ENCODE peak calls at places on chromosomes 16 and 17, in eight cellular contexts. B is Caki2; J is B cell; K is stimulated activated CD8-positive, alpha-beta memory T cell treated with anti-CD3 and anti-CD28 coated beads, Interleukin-4, amount 100 ng/mL, for 24 hours; M is H7; E is NCI-H1105 treated with DMSO at 0.1 percent for 48 hours; W is hepatic stellate cell; I is NCI-H1436. A is an unnamed sample.

GRCh38 chr17:17106716-17107115 is 64.5 kb downstream of the MPRIP start:
- DNase-seq in B (no peak), J (no peak), K (no peak), M (no peak), E (no peak), W (no peak), I (no peak), A (no peak)

GRCh38 chr16:13154799-13155198 is 253.4 kb downstream of the SHISA9 start:
- DNase-seq in B (no peak), J (no peak), K (no peak), M (no peak), E (no peak), W (no peak), I (no peak), A (no peak)

GRCh38 chr16:19463468-19464315 is 46.0 kb downstream of the TMC5 start:
- DNase-seq in B (no peak), J (no peak), K (no peak), M (no peak), E (no peak), W (no peak), I (no peak), A (no peak)

GRCh38 chr16:24135624-24136296 is 120.4 kb upstream of the CACNG3 start:
- DNase-seq in B (no peak), J (no peak), K (no peak), M (no peak), E (no peak), W (no peak), I (no peak), A (peak; percentile 79)

GRCh38 chr16:87363771-87364476 is 19.7 kb downstream of the FBXO31 start:
- DNase-seq in B (no peak), J (no peak), K (no peak), M (peak; percentile 60), E (no peak), W (peak; percentile 61), I (no peak), A (no peak)

GRCh38 chr17:4788807-4789700 is at the start of gene GLTPD2:
- DNase-seq in B (no peak), J (no peak), K (no peak), M (peak; percentile 83), E (peak; percentile 34), W (no peak), I (no peak), A (no peak)

GRCh38 chr17:63826468-63827001 is 696 bp upstream of the PSMC5 start:
- DNase-seq in B (no peak), J (no peak), K (no peak), M (peak; percentile 44), E (no peak), W (peak; percentile 21), I (no peak), A (no peak)

GRCh38 chr17:31416503-31416923 is 25.0 kb downstream of the RAB11FIP4 start:
- DNase-seq in B (no peak), J (no peak), K (no peak), M (no peak), E (no peak), W (no peak), I (no peak), A (no peak)

GRCh38 chr16:57859331-57859730 is 57.0 kb upstream of the KIFC3 start:
- DNase-seq in B (peak; percentile 29), J (no peak), K (no peak), M (peak; percentile 32), E (no peak), W (peak; percentile 17), I (no peak), A (peak; percentile 70)

GRCh38 chr17:83081561-83082201 is 2.3 kb downstream of the METRNL start:
- DNase-seq in B (no peak), J (peak; percentile 63), K (no peak), M (no peak), E (no peak), W (no peak), I (no peak), A (no peak)

GRCh38 chr17:82808921-82809905 is 30.6 kb downstream of the ZNF750 start:
- DNase-seq in B (no peak), J (no peak), K (no peak), M (peak; percentile 53), E (peak; percentile 4), W (no peak), I (no peak), A (no peak)